ENCODE peak calls at places on chromosome 14, in eight cellular contexts. Z, H, U, X, G, T, Q and A are unnamed samples.

GRCh38 chr14:39988939-39989338 is 556.7 kb upstream of the FBXO33 start:
- DNase-seq in Z (no peak), H (no peak), U (peak; percentile 49), X (no peak), G (no peak), T (no peak), Q (no peak), A (no peak)

GRCh38 chr14:106843951-106844483 is 1317.6 kb downstream of the TMEM121 start:
- DNase-seq in Z (no peak), H (no peak), U (no peak), X (peak; percentile 45), G (no peak), T (peak; percentile 65), Q (peak; percentile 51), A (no peak)

GRCh38 chr14:81453166-81453766 is 53.1 kb upstream of the STON2 start:
- DNase-seq in Z (peak; percentile 30), H (peak; percentile 53), U (peak; percentile 48), X (peak; percentile 43), G (peak; percentile 27), T (no peak), Q (no peak), A (peak; percentile 44)

GRCh38 chr14:51554339-51554920 is 97.3 kb upstream of the FRMD6 start:
- DNase-seq in Z (no peak), H (peak; percentile 97), U (no peak), X (no peak), G (no peak), T (no peak), Q (no peak), A (no peak)

GRCh38 chr14:104750658-104751057 is 2.3 kb upstream of the SIVA1 start:
- DNase-seq in Z (no peak), H (no peak), U (no peak), X (no peak), G (no peak), T (no peak), Q (no peak), A (no peak)

GRCh38 chr14:105862581-105863239 is 336.3 kb downstream of the TMEM121 start:
- DNase-seq in Z (peak; percentile 12), H (no peak), U (no peak), X (no peak), G (no peak), T (no peak), Q (peak; percentile 33), A (no peak)

GRCh38 chr14:50343424-50343823 is 31.3 kb downstream of the DMAC2L start:
- DNase-seq in Z (no peak), H (peak; percentile 71), U (no peak), X (no peak), G (no peak), T (no peak), Q (no peak), A (no peak)

GRCh38 chr14:20118795-20119194 is 8.3 kb downstream of the OR4K17 start:
- DNase-seq in Z (no peak), H (no peak), U (no peak), X (no peak), G (no peak), T (no peak), Q (no peak), A (no peak)

GRCh38 chr14:49962616-49963015 is 69.7 kb downstream of the ARF6 start:
- DNase-seq in Z (peak; percentile 39), H (no peak), U (no peak), X (no peak), G (no peak), T (no peak), Q (no peak), A (no peak)

GRCh38 chr14:22427771-22428228 is 161.2 kb downstream of the DAD1 start:
- DNase-seq in Z (no peak), H (peak; percentile 63), U (no peak), X (no peak), G (no peak), T (peak; percentile 54), Q (peak; percentile 57), A (no peak)

GRCh38 chr14:66405158-66405557 is 81.0 kb upstream of the CCDC196 start:
- DNase-seq in Z (no peak), H (no peak), U (peak; percentile 45), X (no peak), G (no peak), T (no peak), Q (no peak), A (no peak)

GRCh38 chr14:102319351-102320032 is at the start of gene ZNF839:
- DNase-seq in Z (peak; percentile 90), H (peak; percentile 90), U (peak; percentile 88), X (peak; percentile 92), G (peak; percentile 76), T (peak; percentile 96), Q (peak; percentile 95), A (peak; percentile 95)

GRCh38 chr14:94099006-94099405 is 11.5 kb upstream of the IFI27 start:
- DNase-seq in Z (no peak), H (no peak), U (no peak), X (no peak), G (no peak), T (no peak), Q (no peak), A (no peak)

GRCh38 chr14:54594531-54594930 is 27.6 kb downstream of the SAMD4A start:
- DNase-seq in Z (no peak), H (peak; percentile 57), U (no peak), X (no peak), G (no peak), T (no peak), Q (no peak), A (no peak)

GRCh38 chr14:37153483-37153882 is 18.9 kb downstream of the SLC25A21 start:
- DNase-seq in Z (no peak), H (no peak), U (no peak), X (no peak), G (no peak), T (no peak), Q (no peak), A (no peak)

GRCh38 chr14:24441904-24442239 is 704 bp downstream of the SDR39U1 start:
- DNase-seq in Z (no peak), H (no peak), U (no peak), X (no peak), G (no peak), T (no peak), Q (no peak), A (no peak)

GRCh38 chr14:51653096-51653814 is 1.5 kb downstream of the FRMD6 start:
- DNase-seq in Z (no peak), H (peak; percentile 88), U (peak; percentile 46), X (no peak), G (no peak), T (no peak), Q (no peak), A (peak; percentile 27)